ENCODE peak calls at places on chromosomes 1 and 21, in four cellular contexts. Z is GM20000, L is MCF 10A, W is foreskin fibroblast. N is an unnamed sample.

GRCh38 chr1:26946270-26946669 is 14.0 kb downstream of the KDF1 start:
- DNase-seq in Z (no peak), W (peak), L (no peak), N (no peak)

GRCh38 chr1:160101717-160102522 is 3.5 kb upstream of the IGSF8 start:
- DNase-seq in W (no peak), Z (no peak), L (no peak), N (no peak)

GRCh38 chr1:73839922-73840321 is 358.1 kb downstream of the LRRIQ3 start:
- DNase-seq in W (peak), Z (no peak), L (peak), N (peak)

GRCh38 chr1:245475116-245475515 is 320.3 kb downstream of the KIF26B start:
- DNase-seq in Z (no peak), W (peak), L (peak), N (no peak)

GRCh38 chr1:91684599-91685196 is 184.0 kb downstream of the CDC7 start:
- DNase-seq in Z (peak), L (no peak), W (peak), N (no peak)

GRCh38 chr1:147185442-147185841 is 13.2 kb upstream of the PRKAB2 start:
- DNase-seq in W (no peak), L (no peak), Z (no peak), N (no peak)

GRCh38 chr1:6004412-6005123 is 12.3 kb upstream of the NPHP4 start:
- DNase-seq in W (no peak), L (no peak), Z (no peak), N (no peak)

GRCh38 chr1:186212574-186213224 is 162.4 kb downstream of the TPR start:
- DNase-seq in W (peak), Z (peak), L (peak), N (peak)

GRCh38 chr1:248802454-248802853 is 23.3 kb downstream of the SH3BP5L start:
- DNase-seq in Z (no peak), L (no peak), W (no peak), N (no peak)

GRCh38 chr1:19010995-19011696 is 54.7 kb upstream of the IFFO2 start:
- DNase-seq in L (peak), Z (peak), W (peak), N (no peak)

GRCh38 chr1:113949007-113949406 is 19.9 kb downstream of the HIPK1 start:
- DNase-seq in Z (no peak), L (no peak), W (peak), N (no peak)

GRCh38 chr1:206012086-206012859 is 9.1 kb upstream of the RAB7B start:
- DNase-seq in W (no peak), L (no peak), Z (peak), N (no peak)

GRCh38 chr1:154931940-154932487 is 4.5 kb downstream of the PMVK start:
- DNase-seq in L (peak), Z (no peak), W (no peak), N (no peak)

GRCh38 chr1:47846981-47847380 is 150.2 kb downstream of the TRABD2B start:
- DNase-seq in W (no peak), Z (no peak), L (no peak), N (no peak)

GRCh38 chr1:199174336-199174735 is 535.5 kb downstream of the PTPRC start:
- DNase-seq in L (no peak), W (no peak), Z (no peak), N (no peak)

GRCh38 chr1:199178646-199179045 is 539.8 kb downstream of the PTPRC start:
- DNase-seq in W (no peak), L (no peak), Z (no peak), N (no peak)

GRCh38 chr1:199173356-199173755 is 534.5 kb downstream of the PTPRC start:
- DNase-seq in Z (peak), L (no peak), W (peak), N (no peak)

GRCh38 chr1:199172286-199173124 is 533.7 kb downstream of the PTPRC start:
- DNase-seq in Z (no peak), W (no peak), L (no peak), N (no peak)

GRCh38 chr1:199176713-199177112 is 537.9 kb downstream of the PTPRC start:
- DNase-seq in Z (no peak), L (no peak), W (no peak), N (no peak)
- TF ChIP-seq CTCF in Z (no peak), L (no peak), W (no peak), N (no peak)

GRCh38 chr1:21661886-21662285 is 7.3 kb downstream of the RAP1GAP start:
- DNase-seq in L (no peak), Z (no peak), W (no peak), N (no peak)

GRCh38 chr1:21662426-21663250 is 6.5 kb downstream of the RAP1GAP start:
- DNase-seq in L (no peak), Z (no peak), W (no peak), N (no peak)

GRCh38 chr1:21657456-21658190 is 11.5 kb downstream of the RAP1GAP start:
- DNase-seq in L (no peak), Z (peak), W (no peak), N (no peak)

GRCh38 chr1:21659924-21660326 is 9.2 kb downstream of the RAP1GAP start:
- DNase-seq in Z (no peak), W (no peak), L (no peak), N (no peak)

GRCh38 chr1:21659099-21659923 is 9.8 kb downstream of the RAP1GAP start:
- DNase-seq in W (peak), Z (peak), L (peak), N (peak)
- TF ChIP-seq CTCF in W (peak), Z (peak), L (peak), N (peak)

GRCh38 chr21:44872568-44873355 is 728 bp downstream of the PTTG1IP start:
- DNase-seq in Z (peak), W (peak), L (peak), N (peak)
- TF ChIP-seq CTCF in Z (no peak), W (no peak), L (no peak), N (no peak)

DNA sequence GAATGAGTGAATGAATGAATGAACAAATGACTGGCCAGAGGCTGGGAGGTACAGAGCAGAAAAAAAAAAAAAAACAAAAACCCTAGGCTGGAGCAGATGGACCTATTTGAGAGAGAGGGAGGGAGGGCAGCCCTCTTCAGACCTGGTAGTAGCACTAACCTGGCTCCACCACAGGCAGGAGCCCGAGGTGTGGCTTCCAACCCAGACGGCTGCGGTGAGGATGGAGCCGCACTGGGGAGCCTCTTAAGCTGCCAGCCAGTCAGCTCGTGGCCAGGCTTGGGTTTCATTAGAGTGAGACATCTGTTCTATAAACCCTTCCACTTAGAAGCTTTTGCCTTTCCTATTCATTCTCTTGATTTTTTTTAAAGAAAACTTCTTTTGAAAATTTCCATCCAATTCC is 16.8 kb downstream of the LGR6 start:
- DNase-seq in Z (no peak), W (peak), L (peak), N (no peak)
- TF ChIP-seq CTCF in Z (no peak), W (peak), L (peak), N (peak)